ENCODE peak calls at places on chromosomes 5 and 9, in six cellular contexts. S, H, R, Z, G and B are unnamed samples.

GRCh38 chr5:99037668-99038067 is 108.9 kb upstream of the CHD1 start:
- DNase-seq in S (no peak), H (no peak), R (no peak), Z (no peak), G (no peak), B (no peak)

GRCh38 chr5:151758141-151758429 is 346 bp downstream of the ATOX1 start:
- DNase-seq in S (no peak), H (no peak), R (no peak), Z (no peak), G (no peak), B (peak)

GRCh38 chr5:181170237-181170830 is 22.9 kb downstream of the OR2V2 start:
- DNase-seq in S (no peak), H (no peak), R (no peak), Z (no peak), G (no peak), B (no peak)

GRCh38 chr5:137575211-137575610 is 76.1 kb upstream of the SPOCK1 start:
- DNase-seq in S (no peak), H (no peak), R (no peak), Z (no peak), G (no peak), B (no peak)

GRCh38 chr5:119512277-119512676 is 60.0 kb downstream of the HSD17B4 start:
- DNase-seq in S (no peak), H (no peak), R (no peak), Z (no peak), G (no peak), B (no peak)

GRCh38 chr5:32504923-32505596 is 60.5 kb upstream of the ZFR start:
- DNase-seq in S (peak), H (peak), R (no peak), Z (peak), G (no peak), B (no peak)

GRCh38 chr9:110640736-110641135 is 27.9 kb upstream of the MUSK start:
- DNase-seq in S (no peak), H (peak), R (no peak), Z (no peak), G (no peak), B (no peak)

GRCh38 chr9:123544007-123544827 is 188.2 kb downstream of the CRB2 start:
- DNase-seq in S (peak), H (peak), R (peak), Z (no peak), G (peak), B (no peak)

GRCh38 chr5:55231476-55232193 is 1.8 kb downstream of the CCNO start:
- DNase-seq in S (no peak), H (peak), R (no peak), Z (no peak), G (no peak), B (no peak)

GRCh38 chr5:127970081-127970480 is 113.5 kb upstream of the SLC12A2 start:
- DNase-seq in S (no peak), H (no peak), R (no peak), Z (no peak), G (no peak), B (no peak)

GRCh38 chr5:87769137-87769536 is 356.4 kb upstream of the CCNH start:
- DNase-seq in S (no peak), H (no peak), R (peak), Z (no peak), G (no peak), B (no peak)

GRCh38 chr5:154757647-154758406 is 2.6 kb downstream of the LARP1 start:
- DNase-seq in S (no peak), H (peak), R (peak), Z (no peak), G (peak), B (no peak)

GRCh38 chr5:61270510-61271165 is 61.4 kb upstream of the ZSWIM6 start:
- DNase-seq in S (no peak), H (no peak), R (no peak), Z (no peak), G (no peak), B (no peak)

GRCh38 chr5:55572011-55572410 is 37.2 kb upstream of the PLPP1 start:
- DNase-seq in S (no peak), H (no peak), R (no peak), Z (no peak), G (no peak), B (no peak)

GRCh38 chr5:55063899-55064298 is 38.5 kb upstream of the GZMA start:
- DNase-seq in S (peak), H (peak), R (no peak), Z (no peak), G (no peak), B (no peak)

GRCh38 chr5:56251918-56252553 is 18.9 kb upstream of the ANKRD55 start:
- DNase-seq in S (no peak), H (no peak), R (no peak), Z (no peak), G (no peak), B (no peak)

GRCh38 chr5:170747357-170747756 is 36.2 kb upstream of the GABRP start:
- DNase-seq in S (no peak), H (no peak), R (no peak), Z (no peak), G (no peak), B (no peak)

GRCh38 chr5:98816574-98817222 is 43.2 kb downstream of the RGMB start:
- DNase-seq in S (no peak), H (peak), R (no peak), Z (no peak), G (no peak), B (peak)

GRCh38 chr5:135891280-135891679 is 4.4 kb downstream of the IL9 start:
- DNase-seq in S (no peak), H (no peak), R (no peak), Z (no peak), G (no peak), B (no peak)

GRCh38 chr5:68534131-68534940 is 318.8 kb downstream of the PIK3R1 start:
- DNase-seq in S (no peak), H (peak), R (no peak), Z (no peak), G (no peak), B (no peak)

GRCh38 chr9:131776473-131776872 is 36.6 kb upstream of the RAPGEF1 start:
- DNase-seq in S (no peak), H (peak), R (peak), Z (no peak), G (peak), B (no peak)

GRCh38 chr5:110853267-110853666 is 114.5 kb downstream of the SLC25A46 start:
- DNase-seq in S (no peak), H (peak), R (peak), Z (no peak), G (no peak), B (no peak)

GRCh38 chr5:67765697-67766096 is 449.9 kb upstream of the PIK3R1 start:
- DNase-seq in S (no peak), H (no peak), R (no peak), Z (no peak), G (no peak), B (no peak)

GRCh38 chr9:135076143-135076875 is 11.2 kb upstream of the OLFM1 start:
- DNase-seq in S (no peak), H (no peak), R (no peak), Z (no peak), G (no peak), B (peak)

DNA sequence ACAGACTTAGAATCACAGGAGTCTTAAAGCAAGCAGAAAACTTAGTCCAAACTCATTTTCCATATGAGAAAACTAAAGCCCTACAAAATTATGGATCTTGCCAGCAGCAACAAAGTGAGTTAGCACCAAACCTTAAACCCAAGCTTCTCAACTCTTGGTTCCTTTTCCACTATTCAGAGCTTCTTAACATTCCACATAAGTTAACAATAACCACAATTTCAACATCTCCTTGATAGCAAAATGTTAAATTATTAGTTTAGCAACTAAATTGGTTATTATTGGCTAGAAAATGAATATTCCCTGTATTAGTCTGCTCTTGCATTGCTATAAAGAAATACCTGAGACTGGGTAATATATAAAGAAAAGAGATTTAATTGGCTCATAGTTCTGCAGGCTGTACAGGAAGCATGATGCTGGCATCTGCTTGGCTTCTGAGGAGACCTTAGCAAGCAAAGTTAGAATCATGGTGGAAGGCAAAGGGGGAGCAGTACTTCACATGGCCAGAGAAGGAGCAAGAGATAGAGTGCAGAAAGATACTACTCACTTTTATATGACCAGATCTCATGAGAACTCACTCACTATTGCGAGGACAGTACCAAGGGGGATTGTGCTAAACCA is 26.2 kb upstream of the ARSB start:
- DNase-seq in S (peak), H (peak), R (no peak), Z (no peak), G (peak), B (no peak)
- TF ChIP-seq CTCF in S (peak), H (peak), R (no peak), Z (no peak), G (no peak), B (no peak)

GRCh38 chr9:90870646-90871326 is 69.2 kb downstream of the SYK start:
- DNase-seq in S (peak), H (peak), R (peak), Z (peak), G (peak), B (no peak)

GRCh38 chr9:90871327-90871935 is 69.8 kb downstream of the SYK start:
- DNase-seq in S (no peak), H (no peak), R (no peak), Z (no peak), G (no peak), B (no peak)

GRCh38 chr9:90872835-90873294 is 71.2 kb downstream of the SYK start:
- DNase-seq in S (no peak), H (no peak), R (no peak), Z (no peak), G (no peak), B (no peak)

GRCh38 chr9:90873422-90873821 is 71.8 kb downstream of the SYK start:
- DNase-seq in S (no peak), H (no peak), R (no peak), Z (no peak), G (no peak), B (no peak)

GRCh38 chr9:90874194-90874593 is 72.6 kb downstream of the SYK start:
- DNase-seq in S (no peak), H (no peak), R (no peak), Z (no peak), G (no peak), B (no peak)
- TF ChIP-seq CTCF in S (peak), H (no peak), R (no peak), Z (no peak), G (no peak), B (no peak)

GRCh38 chr5:122130152-122130551 is 806 bp downstream of the ZNF474 start:
- DNase-seq in S (no peak), H (no peak), R (no peak), Z (no peak), G (no peak), B (no peak)
- TF ChIP-seq CTCF in S (peak), H (no peak), R (no peak), Z (no peak), G (no peak), B (no peak)

DNA sequence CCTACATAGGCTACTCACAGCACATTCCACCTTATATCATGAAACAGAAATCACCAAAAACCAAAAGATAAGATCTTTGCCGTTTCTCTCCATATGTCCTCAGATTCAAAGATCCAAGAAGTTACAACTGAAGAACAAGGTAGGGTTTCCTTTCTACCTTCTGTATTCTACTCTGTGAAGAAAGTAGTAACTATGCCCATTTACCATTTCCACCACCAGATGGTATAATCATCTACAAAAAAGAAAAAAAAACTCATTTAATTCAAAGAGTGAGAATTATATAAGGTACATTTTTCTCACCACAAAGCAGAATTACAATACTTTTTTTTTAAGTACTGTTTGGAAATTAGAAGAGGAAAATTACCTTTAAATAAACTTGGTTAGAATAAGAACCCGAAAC is 172.6 kb upstream of the PTGER4 start:
- DNase-seq in S (no peak), H (peak), R (peak), Z (no peak), G (no peak), B (no peak)
- TF ChIP-seq CTCF in S (peak), H (peak), R (peak), Z (no peak), G (no peak), B (peak)

GRCh38 chr9:133429641-133430161 is 7.5 kb downstream of the ADAMTS13 start:
- DNase-seq in S (no peak), H (peak), R (peak), Z (no peak), G (peak), B (no peak)
- TF ChIP-seq CTCF in S (peak), H (peak), R (peak), Z (peak), G (peak), B (peak)